ENCODE peak calls at places on chromosomes 12 and 14, in five cellular contexts. W is SK-N-SH, A is HCT116, I is Panc1, L is GM12878. P is an unnamed sample.

GRCh38 chr14:55045087-55045486 is 6.4 kb upstream of the MAPK1IP1L start:
- DNase-seq in W (no peak), A (no peak), I (no peak), L (no peak), P (no peak)

GRCh38 chr14:44700694-44701093 is 193.6 kb upstream of the FSCB start:
- DNase-seq in W (no peak), A (no peak), I (no peak), L (no peak), P (no peak)

GRCh38 chr12:100401660-100402059 is 44.8 kb downstream of the SLC17A8 start:
- DNase-seq in W (no peak), A (no peak), I (no peak), L (no peak), P (no peak)

GRCh38 chr12:52165096-52165855 is 26.5 kb downstream of the KRT80 start:
- DNase-seq in W (no peak), A (no peak), I (no peak), L (no peak), P (no peak)

GRCh38 chr12:109595321-109595902 is 21.8 kb downstream of the MVK start:
- DNase-seq in W (no peak), A (no peak), I (no peak), L (no peak), P (no peak)

GRCh38 chr14:61977217-61977616 is 215.0 kb downstream of the SNAPC1 start:
- DNase-seq in W (no peak), A (no peak), I (no peak), L (no peak), P (no peak)

GRCh38 chr14:58331111-58331510 is 32.8 kb downstream of the ARID4A start:
- DNase-seq in W (peak), A (peak), I (no peak), L (peak), P (peak)

GRCh38 chr12:52524241-52524897 is 4.2 kb upstream of the KRT5 start:
- DNase-seq in W (no peak), A (no peak), I (no peak), L (no peak), P (no peak)

GRCh38 chr12:77891531-77892147 is 60.9 kb downstream of the NAV3 start:
- DNase-seq in W (no peak), A (no peak), I (no peak), L (no peak), P (no peak)

GRCh38 chr14:65566820-65567522 is 154.4 kb downstream of the FUT8 start:
- DNase-seq in W (no peak), A (no peak), I (no peak), L (peak), P (no peak)

GRCh38 chr12:96457191-96457930 is 32.0 kb upstream of the CFAP54 start:
- DNase-seq in W (no peak), A (peak), I (no peak), L (no peak), P (no peak)

GRCh38 chr12:1805441-1806081 is 14.8 kb upstream of the LRTM2 start:
- DNase-seq in W (no peak), A (no peak), I (no peak), L (no peak), P (no peak)

GRCh38 chr14:69325646-69326265 is 65.8 kb downstream of the GALNT16 start:
- DNase-seq in W (peak), A (no peak), I (no peak), L (no peak), P (peak)

GRCh38 chr12:116698131-116698495 is 39.8 kb downstream of the SPRING1 start:
- DNase-seq in W (no peak), A (no peak), I (no peak), L (no peak), P (no peak)

GRCh38 chr12:68373836-68374314 is 41.7 kb upstream of the MDM1 start:
- DNase-seq in W (no peak), A (no peak), I (no peak), L (peak), P (peak)
- TF ChIP-seq REST in W (no peak), A (no peak), I (no peak), L (no peak), P (no peak)

DNA sequence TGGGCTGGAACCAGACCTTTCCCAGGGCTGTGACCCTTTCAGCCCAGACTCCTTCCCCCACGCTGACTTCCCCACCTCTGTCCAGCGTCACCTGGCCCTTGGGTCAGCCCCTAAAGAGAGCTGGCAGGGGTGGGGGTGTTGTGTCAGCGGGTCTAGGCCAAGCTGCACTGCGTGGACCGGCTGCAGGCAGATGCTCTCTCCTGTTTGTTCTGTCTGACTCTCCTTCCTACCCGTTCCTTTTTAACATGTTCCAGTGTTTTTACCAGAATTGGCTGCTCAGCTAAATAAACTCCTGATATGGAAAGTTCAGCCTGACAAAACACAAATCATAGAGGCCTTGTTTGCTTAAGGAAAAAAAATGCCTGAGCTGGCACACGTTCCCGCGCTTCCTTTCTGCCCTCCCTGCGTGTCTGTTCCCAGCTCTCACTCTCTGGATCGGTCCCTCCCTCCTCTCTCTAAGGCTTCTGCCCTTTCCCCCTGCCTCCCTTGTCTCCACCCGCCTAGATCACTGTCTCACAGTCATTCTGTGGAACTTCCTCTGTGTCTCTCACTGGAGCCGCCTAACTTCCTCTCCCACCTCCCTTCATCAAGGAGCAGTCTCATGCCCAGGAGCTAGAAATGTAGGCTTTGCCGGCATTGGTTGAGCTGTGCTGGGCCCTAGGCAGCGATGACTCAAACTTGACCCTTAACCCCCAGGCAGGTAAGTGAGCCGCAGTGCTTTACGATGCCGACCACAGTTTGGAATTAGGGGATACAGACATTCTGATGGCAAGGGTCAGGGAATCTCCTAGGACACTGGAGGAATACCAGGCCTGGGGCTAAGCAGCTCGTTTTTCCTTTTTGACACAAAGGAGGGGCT is 15.5 kb upstream of the MLXIP start:
- DNase-seq in W (peak), A (peak), I (no peak), L (no peak), P (peak)
- TF ChIP-seq REST in W (no peak), A (no peak), I (no peak), L (no peak), P (no peak)

GRCh38 chr14:96166475-96167223 is 38.0 kb upstream of the BDKRB2 start:
- DNase-seq in W (no peak), A (no peak), I (no peak), L (no peak), P (no peak)
- TF ChIP-seq REST in W (no peak), A (no peak), I (no peak), L (no peak), P (no peak)

DNA sequence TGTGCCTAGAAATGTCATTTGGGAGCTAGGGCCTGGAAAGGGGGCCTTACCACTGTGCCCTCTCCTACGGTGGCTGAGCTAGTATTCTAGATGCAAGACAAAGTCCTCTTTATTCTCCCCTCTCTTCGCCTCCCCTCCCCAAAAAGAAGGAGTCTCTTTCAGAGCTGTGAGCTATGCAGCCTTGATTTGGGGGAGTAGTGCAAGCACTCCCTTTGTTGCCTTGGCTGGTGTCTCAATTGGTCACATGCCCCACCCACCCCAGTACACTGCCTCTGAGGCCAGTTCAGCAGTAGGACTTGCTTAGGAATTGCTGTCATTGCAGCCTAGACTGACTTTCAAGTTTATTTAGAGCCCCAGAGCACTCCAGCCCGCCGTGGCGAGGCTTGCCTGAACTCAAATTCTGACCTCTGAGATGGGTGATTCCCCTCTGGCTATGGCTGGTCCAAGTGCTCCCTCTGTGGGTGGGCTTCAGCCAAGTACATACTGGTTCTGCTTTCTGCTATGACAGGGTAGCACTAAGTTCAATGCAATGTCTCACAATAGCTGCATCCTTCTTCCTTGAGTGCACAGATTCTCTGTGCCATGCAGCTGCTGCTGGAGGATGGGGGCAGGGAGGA is 37.0 kb upstream of the FBXO33 start:
- DNase-seq in W (no peak), A (no peak), I (peak), L (no peak), P (no peak)
- TF ChIP-seq REST in W (no peak), A (no peak), I (no peak), L (no peak), P (no peak)

DNA sequence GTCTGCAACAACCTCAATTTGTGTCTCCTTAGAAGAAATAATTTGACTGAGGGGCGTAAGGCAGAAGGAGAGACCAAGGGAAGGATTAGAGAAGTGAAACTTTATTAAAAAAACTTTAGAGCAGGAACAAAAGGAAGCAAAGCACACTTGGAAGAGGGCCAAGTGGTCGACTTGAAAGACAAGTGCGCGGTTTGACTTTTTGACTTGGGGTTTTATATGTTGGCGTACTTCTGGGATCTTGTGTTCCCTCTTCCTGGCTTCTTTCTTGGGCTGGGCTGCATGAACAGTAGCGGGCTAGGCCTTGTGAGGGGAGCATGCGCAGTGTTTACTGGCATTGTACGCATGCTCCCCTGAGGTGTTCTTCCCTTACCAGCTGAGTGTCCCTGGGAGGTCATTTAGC is 369.3 kb upstream of the DCN start:
- DNase-seq in W (no peak), A (no peak), I (no peak), L (no peak), P (no peak)
- TF ChIP-seq REST in W (no peak), A (no peak), I (no peak), L (no peak), P (no peak)

GRCh38 chr12:106345739-106346138 is 11.8 kb upstream of the POLR3B start:
- DNase-seq in W (peak), A (peak), I (peak), L (no peak), P (peak)
- TF ChIP-seq REST in W (no peak), A (no peak), I (no peak), L (no peak), P (no peak)

GRCh38 chr12:87413784-87414183 is 615.4 kb downstream of the C12orf50 start:
- DNase-seq in W (peak), A (no peak), I (no peak), L (no peak), P (no peak)
- TF ChIP-seq REST in W (no peak), A (no peak), I (no peak), L (no peak), P (no peak)